ENCODE peak calls at places on chromosomes 11 and 22, in six cellular contexts. Y is pancreas; N is non-pigmented ciliary epithelial cell; G is DMS153; Z is progenitor cell of endocrine pancreas; L is activated T-helper 9 cell treated with anti-CD3 and anti-CD28 coated beads, Interleukin-2, amount 50 U/mL, for 16 hours. K is an unnamed sample.
A peak's percentile ranks its signal among the peaks of the same experiment; 100 is the strongest.

GRCh38 chr11:46296520-46297448 is 19.3 kb downstream of the CREB3L1 start:
- DNase-seq in Z (peak; percentile 86), N (peak; percentile 82), G (no peak), Y (no peak), L (no peak), K (peak; percentile 90)

GRCh38 chr11:88384004-88384677 is 46.6 kb upstream of the CTSC start:
- DNase-seq in G (no peak), L (no peak), Y (no peak), Z (no peak), N (peak; percentile 45), K (no peak)

GRCh38 chr22:30422481-30423295 is 2.9 kb upstream of the MTFP1 start:
- DNase-seq in Y (peak; percentile 44), Z (no peak), G (peak; percentile 39), N (peak; percentile 89), L (no peak), K (peak; percentile 85)

GRCh38 chr11:3022982-3023381 is 30.9 kb upstream of the NAP1L4 start:
- DNase-seq in N (peak; percentile 65), Y (no peak), G (no peak), Z (no peak), L (no peak), K (no peak)

GRCh38 chr11:118895093-118896039 is 11.7 kb downstream of the CXCR5 start:
- DNase-seq in N (no peak), Y (no peak), G (no peak), Z (no peak), L (peak; percentile 53), K (peak; percentile 83)

GRCh38 chr11:83600656-83601055 is 314.5 kb upstream of the CCDC90B start:
- DNase-seq in N (no peak), Y (no peak), G (no peak), L (no peak), Z (no peak), K (no peak)

GRCh38 chr22:36409911-36410756 is 22.4 kb upstream of the MYH9 start:
- DNase-seq in N (no peak), Z (peak; percentile 94), L (peak; percentile 55), G (peak; percentile 99), Y (peak; percentile 99), K (no peak)

GRCh38 chr11:8352090-8352489 is 88.4 kb upstream of the LMO1 start:
- DNase-seq in G (no peak), Z (no peak), N (no peak), Y (no peak), L (no peak), K (no peak)

GRCh38 chr22:27213766-27214581 is 556.6 kb downstream of the MIAT start:
- DNase-seq in Y (peak; percentile 27), G (no peak), Z (no peak), L (no peak), N (no peak), K (peak; percentile 87)

GRCh38 chr11:9347100-9347499 is 32.7 kb upstream of the TMEM41B start:
- DNase-seq in Z (no peak), N (no peak), L (no peak), G (no peak), Y (no peak), K (no peak)

GRCh38 chr11:58640386-58641023 is 18.0 kb downstream of the CNTF start:
- DNase-seq in N (no peak), Z (no peak), L (no peak), Y (no peak), G (no peak), K (no peak)

GRCh38 chr11:34161812-34162506 is 56.5 kb downstream of the NAT10 start:
- DNase-seq in G (no peak), Z (no peak), L (peak; percentile 24), Y (no peak), N (no peak), K (no peak)

GRCh38 chr11:119964136-119965025 is 173.5 kb downstream of the TRIM29 start:
- DNase-seq in Y (no peak), L (no peak), Z (no peak), N (no peak), G (no peak), K (no peak)

GRCh38 chr11:46597155-46597554 is 3.3 kb upstream of the AMBRA1 start:
- DNase-seq in L (no peak), N (no peak), G (no peak), Y (no peak), Z (no peak), K (no peak)

GRCh38 chr22:27224485-27225364 is 567.3 kb downstream of the MIAT start:
- DNase-seq in G (no peak), N (peak; percentile 76), Z (no peak), L (no peak), Y (no peak), K (peak; percentile 90)

GRCh38 chr11:58829736-58830135 is 14.8 kb downstream of the GLYATL2 start:
- DNase-seq in N (peak; percentile 44), Z (no peak), L (no peak), Y (no peak), G (no peak), K (no peak)

GRCh38 chr11:118911880-118912741 is 13.6 kb downstream of the BCL9L start:
- DNase-seq in Z (no peak), G (peak; percentile 78), N (no peak), L (peak; percentile 76), Y (peak; percentile 77), K (peak; percentile 95)

GRCh38 chr11:32386770-32387377 is 48.5 kb downstream of the WT1 start:
- DNase-seq in Z (no peak), L (no peak), G (no peak), Y (no peak), N (no peak), K (no peak)

K was measured in osteocyte.